ENCODE peak calls at places on chromosomes 5 and 9, in ten cellular contexts. Y, G, D, U, Z, L, S, T, K and J are unnamed samples.

GRCh38 chr5:92519717-92520632 is 1061.0 kb downstream of the NR2F1-AS1 start:
- DNase-seq in Y (no peak), G (no peak), D (no peak), U (no peak), Z (peak; percentile 89), L (no peak), S (peak; percentile 75), T (peak; percentile 61), K (no peak), J (peak; percentile 79)

GRCh38 chr5:1199649-1200494 is 1.5 kb upstream of the SLC6A19 start:
- DNase-seq in Y (peak; percentile 10), G (no peak), D (no peak), U (no peak), Z (no peak), L (no peak), S (no peak), T (no peak), K (no peak), J (no peak)

GRCh38 chr5:78792342-78793055 is 143.9 kb upstream of the LHFPL2 start:
- DNase-seq in Y (no peak), G (no peak), D (no peak), U (no peak), Z (no peak), L (no peak), S (no peak), T (no peak), K (no peak), J (no peak)

GRCh38 chr9:89319015-89319905 is 960 bp downstream of the SECISBP2 start:
- DNase-seq in Y (no peak), G (no peak), D (no peak), U (no peak), Z (no peak), L (no peak), S (no peak), T (no peak), K (no peak), J (no peak)

GRCh38 chr9:105126233-105126632 is 118.2 kb upstream of the SLC44A1 start:
- DNase-seq in Y (no peak), G (no peak), D (no peak), U (no peak), Z (no peak), L (no peak), S (no peak), T (no peak), K (no peak), J (no peak)

GRCh38 chr5:176737001-176737745 is 73.2 kb upstream of the UNC5A start:
- DNase-seq in Y (no peak), G (no peak), D (no peak), U (no peak), Z (no peak), L (no peak), S (no peak), T (no peak), K (no peak), J (no peak)

GRCh38 chr5:179393078-179393477 is 47.8 kb upstream of the ADAMTS2 start:
- DNase-seq in Y (no peak), G (no peak), D (no peak), U (no peak), Z (no peak), L (no peak), S (no peak), T (no peak), K (no peak), J (no peak)

GRCh38 chr9:35832814-35833213 is 3.8 kb downstream of the TMEM8B start:
- DNase-seq in Y (no peak), G (no peak), D (no peak), U (no peak), Z (no peak), L (no peak), S (no peak), T (no peak), K (no peak), J (no peak)

GRCh38 chr9:133375116-133375723 is 640 bp downstream of the SURF4 start:
- DNase-seq in Y (peak; percentile 38), G (peak; percentile 35), D (no peak), U (no peak), Z (no peak), L (no peak), S (no peak), T (peak; percentile 10), K (no peak), J (no peak)

GRCh38 chr5:59356813-59357381 is 536.6 kb downstream of the PDE4D start:
- DNase-seq in Y (peak; percentile 69), G (peak; percentile 29), D (no peak), U (peak; percentile 9), Z (no peak), L (no peak), S (no peak), T (no peak), K (no peak), J (no peak)

GRCh38 chr5:117701067-117701466 is 1126.4 kb upstream of the SEMA6A start:
- DNase-seq in Y (no peak), G (no peak), D (no peak), U (no peak), Z (no peak), L (no peak), S (no peak), T (no peak), K (no peak), J (no peak)

GRCh38 chr5:157285310-157286035 is 19.6 kb downstream of the CYFIP2 start:
- DNase-seq in Y (no peak), G (no peak), D (no peak), U (no peak), Z (no peak), L (no peak), S (no peak), T (no peak), K (no peak), J (no peak)

GRCh38 chr5:60677831-60678664 is 21.9 kb downstream of the DEPDC1B start:
- DNase-seq in Y (no peak), G (peak; percentile 24), D (no peak), U (no peak), Z (peak; percentile 25), L (no peak), S (peak; percentile 1), T (peak; percentile 13), K (no peak), J (peak; percentile 5)

GRCh38 chr5:146564036-146564762 is 48.2 kb upstream of the GPR151 start:
- DNase-seq in Y (no peak), G (no peak), D (no peak), U (no peak), Z (no peak), L (no peak), S (no peak), T (no peak), K (no peak), J (no peak)

GRCh38 chr5:79025054-79025465 is 40.0 kb upstream of the ARSB start:
- DNase-seq in Y (peak; percentile 47), G (peak; percentile 73), D (peak; percentile 38), U (peak; percentile 57), Z (peak; percentile 66), L (peak; percentile 9), S (peak; percentile 44), T (peak; percentile 29), K (peak; percentile 1), J (peak; percentile 26)

GRCh38 chr5:1660511-1660910 is 136.8 kb upstream of the LPCAT1 start:
- DNase-seq in Y (no peak), G (no peak), D (no peak), U (no peak), Z (no peak), L (no peak), S (no peak), T (no peak), K (no peak), J (no peak)

GRCh38 chr5:131221888-131222287 is 42.0 kb upstream of the CDC42SE2 start:
- DNase-seq in Y (no peak), G (no peak), D (no peak), U (no peak), Z (no peak), L (no peak), S (no peak), T (no peak), K (no peak), J (no peak)

GRCh38 chr5:16937503-16938161 is 1.5 kb upstream of the MYO10 start:
- DNase-seq in Y (no peak), G (no peak), D (no peak), U (no peak), Z (no peak), L (no peak), S (no peak), T (no peak), K (no peak), J (no peak)

GRCh38 chr9:2289234-2289755 is 274.1 kb downstream of the SMARCA2 start:
- DNase-seq in Y (no peak), G (no peak), D (no peak), U (no peak), Z (no peak), L (no peak), S (no peak), T (no peak), K (no peak), J (no peak)

GRCh38 chr9:16184964-16185646 is 632.3 kb downstream of the CCDC171 start:
- DNase-seq in Y (no peak), G (no peak), D (no peak), U (no peak), Z (no peak), L (no peak), S (no peak), T (no peak), K (no peak), J (no peak)

GRCh38 chr5:95281211-95281610 is 3.7 kb downstream of the MCTP1 start:
- DNase-seq in Y (no peak), G (no peak), D (no peak), U (no peak), Z (no peak), L (no peak), S (no peak), T (no peak), K (no peak), J (no peak)

GRCh38 chr9:100595391-100596199 is 17.7 kb downstream of the CAVIN4 start:
- DNase-seq in Y (no peak), G (peak; percentile 55), D (no peak), U (peak; percentile 49), Z (peak; percentile 59), L (no peak), S (peak; percentile 54), T (peak; percentile 50), K (no peak), J (peak; percentile 33)

GRCh38 chr5:38715671-38716070 is 130.1 kb upstream of the OSMR start:
- DNase-seq in Y (no peak), G (no peak), D (no peak), U (peak; percentile 51), Z (no peak), L (no peak), S (no peak), T (no peak), K (no peak), J (peak; percentile 2)

GRCh38 chr9:135116892-135117680 is 29.6 kb downstream of the OLFM1 start:
- DNase-seq in Y (no peak), G (no peak), D (no peak), U (no peak), Z (no peak), L (no peak), S (no peak), T (no peak), K (no peak), J (no peak)

GRCh38 chr5:148474025-148474511 is 90.3 kb downstream of the FBXO38 start:
- DNase-seq in Y (peak; percentile 86), G (no peak), D (no peak), U (no peak), Z (no peak), L (no peak), S (no peak), T (no peak), K (no peak), J (no peak)

GRCh38 chr9:109133533-109133932 is 13.8 kb upstream of the TMEM245 start:
- DNase-seq in Y (no peak), G (no peak), D (no peak), U (no peak), Z (no peak), L (no peak), S (no peak), T (no peak), K (no peak), J (no peak)

GRCh38 chr5:113748403-113748802 is 234.9 kb downstream of the YTHDC2 start:
- DNase-seq in Y (no peak), G (no peak), D (no peak), U (no peak), Z (no peak), L (no peak), S (no peak), T (no peak), K (no peak), J (no peak)

GRCh38 chr5:141654298-141654697 is 3.1 kb upstream of the FCHSD1 start:
- DNase-seq in Y (no peak), G (no peak), D (no peak), U (no peak), Z (no peak), L (no peak), S (no peak), T (no peak), K (no peak), J (no peak)